ENCODE peak calls at places on chromosomes 11 and 22, in eight cellular contexts. One of them, this sample, is unnamed.

GRCh38 chr11:61489833-61490585 is 18.5 kb upstream of the LRRC10B start:
- DNase-seq in central memory CD8-positive, alpha-beta T cell: no peak
- DNase-seq in Panc1: no peak
- DNase-seq in tibial artery: no peak
- DNase-seq in endothelial cell of umbilical vein: no peak
- DNase-seq in stimulated activated CD4-positive, alpha-beta T cell treated with anti-CD3 and anti-CD28 coated beads, Interleukin-12 subunit alpha, Interleukin-12 subunit beta, amount 100 ng/mL, for 4 hours: no peak
- DNase-seq in adrenal gland: no peak
- DNase-seq in NAMALWA: no peak
- DNase-seq in this sample: no peak

GRCh38 chr11:85114786-85115185 is 512.4 kb downstream of the DLG2 start:
- DNase-seq in central memory CD8-positive, alpha-beta T cell: no peak
- DNase-seq in Panc1: no peak
- DNase-seq in tibial artery: no peak
- DNase-seq in endothelial cell of umbilical vein: no peak
- DNase-seq in stimulated activated CD4-positive, alpha-beta T cell treated with anti-CD3 and anti-CD28 coated beads, Interleukin-12 subunit alpha, Interleukin-12 subunit beta, amount 100 ng/mL, for 4 hours: no peak
- DNase-seq in adrenal gland: no peak
- DNase-seq in NAMALWA: no peak
- DNase-seq in this sample: no peak

GRCh38 chr11:113578164-113578455 is 102.9 kb upstream of the DRD2 start:
- DNase-seq in central memory CD8-positive, alpha-beta T cell: no peak
- DNase-seq in Panc1: no peak
- DNase-seq in tibial artery: no peak
- DNase-seq in endothelial cell of umbilical vein: no peak
- DNase-seq in stimulated activated CD4-positive, alpha-beta T cell treated with anti-CD3 and anti-CD28 coated beads, Interleukin-12 subunit alpha, Interleukin-12 subunit beta, amount 100 ng/mL, for 4 hours: no peak
- DNase-seq in adrenal gland: no peak
- DNase-seq in NAMALWA: no peak
- DNase-seq in this sample: no peak

GRCh38 chr22:49010901-49011300 is 816.8 kb downstream of the BRD1 start:
- DNase-seq in central memory CD8-positive, alpha-beta T cell: no peak
- DNase-seq in Panc1: no peak
- DNase-seq in tibial artery: peak
- DNase-seq in endothelial cell of umbilical vein: no peak
- DNase-seq in stimulated activated CD4-positive, alpha-beta T cell treated with anti-CD3 and anti-CD28 coated beads, Interleukin-12 subunit alpha, Interleukin-12 subunit beta, amount 100 ng/mL, for 4 hours: no peak
- DNase-seq in adrenal gland: peak
- DNase-seq in NAMALWA: no peak
- DNase-seq in this sample: no peak

GRCh38 chr11:41665633-41666032 is 206.2 kb upstream of the LRRC4C start:
- DNase-seq in central memory CD8-positive, alpha-beta T cell: no peak
- DNase-seq in Panc1: no peak
- DNase-seq in tibial artery: no peak
- DNase-seq in endothelial cell of umbilical vein: no peak
- DNase-seq in stimulated activated CD4-positive, alpha-beta T cell treated with anti-CD3 and anti-CD28 coated beads, Interleukin-12 subunit alpha, Interleukin-12 subunit beta, amount 100 ng/mL, for 4 hours: no peak
- DNase-seq in adrenal gland: no peak
- DNase-seq in NAMALWA: no peak
- DNase-seq in this sample: no peak

GRCh38 chr11:123020968-123021367 is 39.3 kb upstream of the BSX start:
- DNase-seq in central memory CD8-positive, alpha-beta T cell: no peak
- DNase-seq in Panc1: no peak
- DNase-seq in tibial artery: no peak
- DNase-seq in endothelial cell of umbilical vein: peak
- DNase-seq in stimulated activated CD4-positive, alpha-beta T cell treated with anti-CD3 and anti-CD28 coated beads, Interleukin-12 subunit alpha, Interleukin-12 subunit beta, amount 100 ng/mL, for 4 hours: peak
- DNase-seq in adrenal gland: peak
- DNase-seq in NAMALWA: peak
- DNase-seq in this sample: peak

GRCh38 chr11:19558189-19558986 is 154.2 kb upstream of the NAV2 start:
- DNase-seq in central memory CD8-positive, alpha-beta T cell: no peak
- DNase-seq in Panc1: no peak
- DNase-seq in tibial artery: no peak
- DNase-seq in endothelial cell of umbilical vein: no peak
- DNase-seq in stimulated activated CD4-positive, alpha-beta T cell treated with anti-CD3 and anti-CD28 coated beads, Interleukin-12 subunit alpha, Interleukin-12 subunit beta, amount 100 ng/mL, for 4 hours: no peak
- DNase-seq in adrenal gland: no peak
- DNase-seq in NAMALWA: no peak
- DNase-seq in this sample: no peak

GRCh38 chr11:35689081-35689996 is 26.8 kb downstream of the TRIM44 start:
- DNase-seq in central memory CD8-positive, alpha-beta T cell: no peak
- DNase-seq in Panc1: no peak
- DNase-seq in tibial artery: no peak
- DNase-seq in endothelial cell of umbilical vein: no peak
- DNase-seq in stimulated activated CD4-positive, alpha-beta T cell treated with anti-CD3 and anti-CD28 coated beads, Interleukin-12 subunit alpha, Interleukin-12 subunit beta, amount 100 ng/mL, for 4 hours: no peak
- DNase-seq in adrenal gland: no peak
- DNase-seq in NAMALWA: no peak
- DNase-seq in this sample: no peak

GRCh38 chr11:114366331-114367243 is 33.7 kb downstream of the C11orf71 start:
- DNase-seq in central memory CD8-positive, alpha-beta T cell: no peak
- DNase-seq in Panc1: no peak
- DNase-seq in tibial artery: no peak
- DNase-seq in endothelial cell of umbilical vein: peak
- DNase-seq in stimulated activated CD4-positive, alpha-beta T cell treated with anti-CD3 and anti-CD28 coated beads, Interleukin-12 subunit alpha, Interleukin-12 subunit beta, amount 100 ng/mL, for 4 hours: no peak
- DNase-seq in adrenal gland: no peak
- DNase-seq in NAMALWA: no peak
- DNase-seq in this sample: peak

GRCh38 chr22:49702068-49702397 is 125.6 kb downstream of the BRD1 start:
- DNase-seq in central memory CD8-positive, alpha-beta T cell: no peak
- DNase-seq in Panc1: no peak
- DNase-seq in tibial artery: no peak
- DNase-seq in endothelial cell of umbilical vein: no peak
- DNase-seq in stimulated activated CD4-positive, alpha-beta T cell treated with anti-CD3 and anti-CD28 coated beads, Interleukin-12 subunit alpha, Interleukin-12 subunit beta, amount 100 ng/mL, for 4 hours: no peak
- DNase-seq in adrenal gland: no peak
- DNase-seq in NAMALWA: no peak
- DNase-seq in this sample: no peak

GRCh38 chr22:37183432-37184379 is 4.3 kb downstream of the C1QTNF6 start:
- DNase-seq in central memory CD8-positive, alpha-beta T cell: no peak
- DNase-seq in Panc1: no peak
- DNase-seq in tibial artery: no peak
- DNase-seq in endothelial cell of umbilical vein: no peak
- DNase-seq in stimulated activated CD4-positive, alpha-beta T cell treated with anti-CD3 and anti-CD28 coated beads, Interleukin-12 subunit alpha, Interleukin-12 subunit beta, amount 100 ng/mL, for 4 hours: no peak
- DNase-seq in adrenal gland: no peak
- DNase-seq in NAMALWA: no peak
- DNase-seq in this sample: no peak

GRCh38 chr11:45913942-45914635 is 3.6 kb downstream of the PEX16 start:
- DNase-seq in central memory CD8-positive, alpha-beta T cell: no peak
- DNase-seq in Panc1: no peak
- DNase-seq in tibial artery: no peak
- DNase-seq in endothelial cell of umbilical vein: no peak
- DNase-seq in stimulated activated CD4-positive, alpha-beta T cell treated with anti-CD3 and anti-CD28 coated beads, Interleukin-12 subunit alpha, Interleukin-12 subunit beta, amount 100 ng/mL, for 4 hours: no peak
- DNase-seq in adrenal gland: no peak
- DNase-seq in NAMALWA: no peak
- DNase-seq in this sample: no peak

GRCh38 chr11:120078397-120078796 is 59.5 kb downstream of the TRIM29 start:
- DNase-seq in central memory CD8-positive, alpha-beta T cell: no peak
- DNase-seq in Panc1: no peak
- DNase-seq in tibial artery: no peak
- DNase-seq in endothelial cell of umbilical vein: no peak
- DNase-seq in stimulated activated CD4-positive, alpha-beta T cell treated with anti-CD3 and anti-CD28 coated beads, Interleukin-12 subunit alpha, Interleukin-12 subunit beta, amount 100 ng/mL, for 4 hours: no peak
- DNase-seq in adrenal gland: no peak
- DNase-seq in NAMALWA: no peak
- DNase-seq in this sample: no peak

GRCh38 chr22:37069719-37070118 is 18.2 kb downstream of the KCTD17 start:
- DNase-seq in central memory CD8-positive, alpha-beta T cell: no peak
- DNase-seq in Panc1: no peak
- DNase-seq in tibial artery: no peak
- DNase-seq in endothelial cell of umbilical vein: no peak
- DNase-seq in stimulated activated CD4-positive, alpha-beta T cell treated with anti-CD3 and anti-CD28 coated beads, Interleukin-12 subunit alpha, Interleukin-12 subunit beta, amount 100 ng/mL, for 4 hours: no peak
- DNase-seq in adrenal gland: no peak
- DNase-seq in NAMALWA: no peak
- DNase-seq in this sample: no peak

GRCh38 chr11:14418801-14419417 is 59.9 kb upstream of the RRAS2 start:
- DNase-seq in central memory CD8-positive, alpha-beta T cell: no peak
- DNase-seq in Panc1: no peak
- DNase-seq in tibial artery: no peak
- DNase-seq in endothelial cell of umbilical vein: peak
- DNase-seq in stimulated activated CD4-positive, alpha-beta T cell treated with anti-CD3 and anti-CD28 coated beads, Interleukin-12 subunit alpha, Interleukin-12 subunit beta, amount 100 ng/mL, for 4 hours: no peak
- DNase-seq in adrenal gland: no peak
- DNase-seq in NAMALWA: peak
- DNase-seq in this sample: peak

GRCh38 chr11:47348859-47349258 is 3.6 kb downstream of the MYBPC3 start:
- DNase-seq in central memory CD8-positive, alpha-beta T cell: no peak
- DNase-seq in Panc1: no peak
- DNase-seq in tibial artery: no peak
- DNase-seq in endothelial cell of umbilical vein: no peak
- DNase-seq in stimulated activated CD4-positive, alpha-beta T cell treated with anti-CD3 and anti-CD28 coated beads, Interleukin-12 subunit alpha, Interleukin-12 subunit beta, amount 100 ng/mL, for 4 hours: no peak
- DNase-seq in adrenal gland: no peak
- DNase-seq in NAMALWA: peak
- DNase-seq in this sample: peak

GRCh38 chr11:34614334-34615113 is 6.4 kb upstream of the EHF start:
- DNase-seq in central memory CD8-positive, alpha-beta T cell: no peak
- DNase-seq in Panc1: no peak
- DNase-seq in tibial artery: no peak
- DNase-seq in endothelial cell of umbilical vein: no peak
- DNase-seq in stimulated activated CD4-positive, alpha-beta T cell treated with anti-CD3 and anti-CD28 coated beads, Interleukin-12 subunit alpha, Interleukin-12 subunit beta, amount 100 ng/mL, for 4 hours: no peak
- DNase-seq in adrenal gland: no peak
- DNase-seq in NAMALWA: no peak
- DNase-seq in this sample: no peak

GRCh38 chr22:47997052-47997568 is 1234.7 kb downstream of the TBC1D22A start:
- DNase-seq in central memory CD8-positive, alpha-beta T cell: no peak
- DNase-seq in Panc1: no peak
- DNase-seq in tibial artery: no peak
- DNase-seq in endothelial cell of umbilical vein: no peak
- DNase-seq in stimulated activated CD4-positive, alpha-beta T cell treated with anti-CD3 and anti-CD28 coated beads, Interleukin-12 subunit alpha, Interleukin-12 subunit beta, amount 100 ng/mL, for 4 hours: no peak
- DNase-seq in adrenal gland: no peak
- DNase-seq in NAMALWA: no peak
- DNase-seq in this sample: no peak

GRCh38 chr11:64571050-64571409 is 20.0 kb upstream of the SLC22A12 start:
- DNase-seq in central memory CD8-positive, alpha-beta T cell: no peak
- DNase-seq in Panc1: no peak
- DNase-seq in tibial artery: peak
- DNase-seq in endothelial cell of umbilical vein: no peak
- DNase-seq in stimulated activated CD4-positive, alpha-beta T cell treated with anti-CD3 and anti-CD28 coated beads, Interleukin-12 subunit alpha, Interleukin-12 subunit beta, amount 100 ng/mL, for 4 hours: no peak
- DNase-seq in adrenal gland: no peak
- DNase-seq in NAMALWA: no peak
- DNase-seq in this sample: no peak

GRCh38 chr11:57785072-57785471 is 23.5 kb downstream of the CTNND1 start:
- DNase-seq in central memory CD8-positive, alpha-beta T cell: no peak
- DNase-seq in Panc1: no peak
- DNase-seq in tibial artery: no peak
- DNase-seq in endothelial cell of umbilical vein: no peak
- DNase-seq in stimulated activated CD4-positive, alpha-beta T cell treated with anti-CD3 and anti-CD28 coated beads, Interleukin-12 subunit alpha, Interleukin-12 subunit beta, amount 100 ng/mL, for 4 hours: no peak
- DNase-seq in adrenal gland: no peak
- DNase-seq in NAMALWA: no peak
- DNase-seq in this sample: no peak

GRCh38 chr11:120973501-120973900 is 50.4 kb upstream of the TBCEL start:
- DNase-seq in central memory CD8-positive, alpha-beta T cell: no peak
- DNase-seq in Panc1: no peak
- DNase-seq in tibial artery: no peak
- DNase-seq in endothelial cell of umbilical vein: no peak
- DNase-seq in stimulated activated CD4-positive, alpha-beta T cell treated with anti-CD3 and anti-CD28 coated beads, Interleukin-12 subunit alpha, Interleukin-12 subunit beta, amount 100 ng/mL, for 4 hours: no peak
- DNase-seq in adrenal gland: no peak
- DNase-seq in NAMALWA: no peak
- DNase-seq in this sample: no peak

GRCh38 chr11:62516736-62517371 is 29.8 kb downstream of the AHNAK start:
- DNase-seq in central memory CD8-positive, alpha-beta T cell: no peak
- DNase-seq in Panc1: no peak
- DNase-seq in tibial artery: no peak
- DNase-seq in endothelial cell of umbilical vein: no peak
- DNase-seq in stimulated activated CD4-positive, alpha-beta T cell treated with anti-CD3 and anti-CD28 coated beads, Interleukin-12 subunit alpha, Interleukin-12 subunit beta, amount 100 ng/mL, for 4 hours: no peak
- DNase-seq in adrenal gland: no peak
- DNase-seq in NAMALWA: no peak
- DNase-seq in this sample: no peak

GRCh38 chr11:110428956-110429613 is 663 bp upstream of the FDX1 start:
- DNase-seq in central memory CD8-positive, alpha-beta T cell: no peak
- DNase-seq in Panc1: no peak
- DNase-seq in tibial artery: no peak
- DNase-seq in endothelial cell of umbilical vein: peak
- DNase-seq in stimulated activated CD4-positive, alpha-beta T cell treated with anti-CD3 and anti-CD28 coated beads, Interleukin-12 subunit alpha, Interleukin-12 subunit beta, amount 100 ng/mL, for 4 hours: no peak
- DNase-seq in adrenal gland: peak
- DNase-seq in NAMALWA: peak
- DNase-seq in this sample: no peak

GRCh38 chr11:128585498-128586238 is 1.7 kb downstream of the ETS1 start:
- DNase-seq in central memory CD8-positive, alpha-beta T cell: no peak
- DNase-seq in Panc1: no peak
- DNase-seq in tibial artery: no peak
- DNase-seq in endothelial cell of umbilical vein: no peak
- DNase-seq in stimulated activated CD4-positive, alpha-beta T cell treated with anti-CD3 and anti-CD28 coated beads, Interleukin-12 subunit alpha, Interleukin-12 subunit beta, amount 100 ng/mL, for 4 hours: no peak
- DNase-seq in adrenal gland: no peak
- DNase-seq in NAMALWA: no peak
- DNase-seq in this sample: no peak

GRCh38 chr11:43644626-43645299 is 35.8 kb upstream of the HSD17B12 start:
- DNase-seq in central memory CD8-positive, alpha-beta T cell: no peak
- DNase-seq in Panc1: no peak
- DNase-seq in tibial artery: no peak
- DNase-seq in endothelial cell of umbilical vein: no peak
- DNase-seq in stimulated activated CD4-positive, alpha-beta T cell treated with anti-CD3 and anti-CD28 coated beads, Interleukin-12 subunit alpha, Interleukin-12 subunit beta, amount 100 ng/mL, for 4 hours: no peak
- DNase-seq in adrenal gland: peak
- DNase-seq in NAMALWA: no peak
- DNase-seq in this sample: peak

GRCh38 chr22:21103633-21104032 is 57.9 kb downstream of the LRRC74B start:
- DNase-seq in central memory CD8-positive, alpha-beta T cell: no peak
- DNase-seq in Panc1: no peak
- DNase-seq in tibial artery: no peak
- DNase-seq in endothelial cell of umbilical vein: no peak
- DNase-seq in stimulated activated CD4-positive, alpha-beta T cell treated with anti-CD3 and anti-CD28 coated beads, Interleukin-12 subunit alpha, Interleukin-12 subunit beta, amount 100 ng/mL, for 4 hours: no peak
- DNase-seq in adrenal gland: no peak
- DNase-seq in NAMALWA: no peak
- DNase-seq in this sample: no peak